ENCODE peak calls at places on chromosome 11, in four cellular contexts. J is activated T-helper 9 cell treated with anti-CD3 and anti-CD28 coated beads, Interleukin-2, amount 50 U/mL, for 16 hours; H is NCI-H1436; R is OCI-M1. N is an unnamed sample.

GRCh38 chr11:62604460-62605130 is 2.9 kb upstream of the MTA2 start:
- DNase-seq in J (no peak), H (no peak), R (no peak), N (no peak)

GRCh38 chr11:85095239-85095638 is 531.9 kb downstream of the DLG2 start:
- DNase-seq in J (no peak), H (no peak), R (no peak), N (no peak)

GRCh38 chr11:78224906-78225420 is 36.2 kb downstream of the USP35 start:
- DNase-seq in J (no peak), H (no peak), R (no peak), N (no peak)

GRCh38 chr11:90874971-90875370 is 652.1 kb upstream of the CHORDC1 start:
- DNase-seq in J (no peak), H (no peak), R (peak), N (no peak)

GRCh38 chr11:77142091-77142975 is 14.3 kb downstream of the MYO7A start:
- DNase-seq in J (no peak), H (no peak), R (peak), N (no peak)

GRCh38 chr11:9760180-9760550 is 96.3 kb downstream of the SWAP70 start:
- DNase-seq in J (no peak), H (no peak), R (no peak), N (no peak)

GRCh38 chr11:93468286-93468685 is 74.9 kb downstream of the SMCO4 start:
- DNase-seq in J (no peak), H (no peak), R (no peak), N (no peak)

GRCh38 chr11:86672007-86672621 is at the start of gene ME3:
- DNase-seq in J (no peak), H (peak), R (peak), N (peak)

GRCh38 chr11:68120212-68121066 is 749 bp downstream of the CHKA start:
- DNase-seq in J (peak), H (no peak), R (peak), N (peak)

GRCh38 chr11:128823751-128824150 is 43.3 kb downstream of the KCNJ1 start:
- DNase-seq in J (no peak), H (no peak), R (no peak), N (no peak)

GRCh38 chr11:8828580-8829358 is 82.2 kb upstream of the AKIP1 start:
- DNase-seq in J (no peak), H (no peak), R (no peak), N (no peak)

GRCh38 chr11:38547464-38547863 is 1949.4 kb upstream of the RAG2 start:
- DNase-seq in J (no peak), H (no peak), R (no peak), N (no peak)

GRCh38 chr11:125505518-125505917 is 9.5 kb upstream of the FEZ1 start:
- DNase-seq in J (no peak), H (no peak), R (no peak), N (no peak)

GRCh38 chr11:62613275-62613864 is 313 bp downstream of the ROM1 start:
- DNase-seq in J (no peak), H (no peak), R (no peak), N (no peak)